ENCODE peak calls at places on chromosomes 12 and 14, in eight cellular contexts. O is Peyer's patch, X is stomach, K is HCT116, S is endothelial cell of umbilical vein, R is IMR-90, N is A549, D is ovary. U is an unnamed sample.

GRCh38 chr12:94304566-94305061 is 155.1 kb downstream of the CEP83 start:
- DNase-seq in O (no peak), X (no peak), K (no peak), S (no peak), R (peak; percentile 66), N (no peak), D (no peak), U (no peak)

GRCh38 chr14:89616425-89617141 is 199.6 kb upstream of the FOXN3 start:
- DNase-seq in O (no peak), X (no peak), K (no peak), S (peak; percentile 28), R (peak; percentile 39), N (no peak), D (no peak), U (no peak)

GRCh38 chr14:50023671-50024490 is 92.5 kb downstream of the VCPKMT start:
- DNase-seq in O (no peak), X (no peak), K (no peak), S (no peak), R (peak; percentile 89), N (peak; percentile 34), D (no peak), U (no peak)

GRCh38 chr12:75854681-75855309 is 176.8 kb downstream of the PHLDA1 start:
- DNase-seq in O (no peak), X (no peak), K (no peak), S (no peak), R (peak; percentile 35), N (no peak), D (no peak), U (no peak)

GRCh38 chr12:92059976-92060375 is 85.7 kb downstream of the BTG1 start:
- DNase-seq in O (no peak), X (no peak), K (no peak), S (no peak), R (peak; percentile 82), N (no peak), D (no peak), U (no peak)

GRCh38 chr14:51873221-51873893 is 12.9 kb downstream of the GNG2 start:
- DNase-seq in O (no peak), X (no peak), K (peak; percentile 24), S (peak; percentile 87), R (peak; percentile 98), N (peak; percentile 86), D (no peak), U (no peak)

GRCh38 chr12:95548056-95548538 is 3.2 kb downstream of the USP44 start:
- DNase-seq in O (peak; percentile 54), X (peak; percentile 29), K (no peak), S (peak; percentile 32), R (no peak), N (no peak), D (peak; percentile 37), U (peak; percentile 34)

GRCh38 chr14:105879503-105879866 is 353.1 kb downstream of the TMEM121 start:
- DNase-seq in O (no peak), X (peak; percentile 21), K (no peak), S (no peak), R (no peak), N (no peak), D (no peak), U (no peak)

GRCh38 chr12:109777544-109777943 is 55.7 kb downstream of the TRPV4 start:
- DNase-seq in O (peak; percentile 20), X (no peak), K (no peak), S (peak; percentile 14), R (peak; percentile 10), N (peak; percentile 66), D (no peak), U (peak; percentile 25)

GRCh38 chr12:115599251-115599811 is 678.2 kb downstream of the MED13L start:
- DNase-seq in O (no peak), X (no peak), K (no peak), S (no peak), R (no peak), N (no peak), D (no peak), U (peak; percentile 8)

GRCh38 chr12:95207407-95207806 is 9.9 kb downstream of the FGD6 start:
- DNase-seq in O (no peak), X (no peak), K (no peak), S (no peak), R (no peak), N (no peak), D (no peak), U (no peak)

GRCh38 chr12:121794532-121795028 is 1.1 kb upstream of the RHOF start:
- DNase-seq in O (no peak), X (no peak), K (no peak), S (no peak), R (no peak), N (no peak), D (peak; percentile 59), U (peak; percentile 46)

GRCh38 chr14:102898776-102899515 is 23.5 kb upstream of the AMN start:
- DNase-seq in O (no peak), X (no peak), K (no peak), S (no peak), R (no peak), N (no peak), D (no peak), U (peak; percentile 32)

GRCh38 chr12:107565551-107565950 is 120.0 kb upstream of the PWP1 start:
- DNase-seq in O (no peak), X (no peak), K (no peak), S (no peak), R (no peak), N (no peak), D (no peak), U (no peak)

GRCh38 chr12:12521044-12521485 is 41.6 kb downstream of the DUSP16 start:
- DNase-seq in O (no peak), X (no peak), K (no peak), S (no peak), R (no peak), N (no peak), D (no peak), U (no peak)
- H3K4me1 ChIP-seq in O (no peaks in the 10 kb centered on the region), X (peaks cover 8% of the 10 kb centered on the region), K (no peaks in the 10 kb centered on the region), S (no peaks in the 10 kb centered on the region), R (peaks cover 3% of the 10 kb centered on the region), N (peaks cover 28% of the 10 kb centered on the region), D (no peaks in the 10 kb centered on the region), U (no peaks in the 10 kb centered on the region)

GRCh38 chr12:120951-121350 is 54.4 kb downstream of the IQSEC3 start:
- DNase-seq in O (no peak), X (no peak), K (no peak), S (no peak), R (no peak), N (no peak), D (no peak), U (no peak)
- TF ChIP-seq POLR2A in O (no peak), X (no peak), K (no peak), S (no peak), R (no peak), N (no peak), D (no peak), U (no peak)

GRCh38 chr12:71763682-71764379 is 9.2 kb downstream of the RAB21 start:
- DNase-seq in O (no peak), X (no peak), K (no peak), S (no peak), R (no peak), N (no peak), D (no peak), U (no peak)
- H3K4me1 ChIP-seq in O (no peaks in the 10 kb centered on the region), X (peaks cover 3% of the 10 kb centered on the region), K (no peaks in the 10 kb centered on the region), S (no peaks in the 10 kb centered on the region), R (no peaks in the 10 kb centered on the region), N (no peaks in the 10 kb centered on the region), D (no peaks in the 10 kb centered on the region), U (peaks cover 23% of the 10 kb centered on the region)

DNA sequence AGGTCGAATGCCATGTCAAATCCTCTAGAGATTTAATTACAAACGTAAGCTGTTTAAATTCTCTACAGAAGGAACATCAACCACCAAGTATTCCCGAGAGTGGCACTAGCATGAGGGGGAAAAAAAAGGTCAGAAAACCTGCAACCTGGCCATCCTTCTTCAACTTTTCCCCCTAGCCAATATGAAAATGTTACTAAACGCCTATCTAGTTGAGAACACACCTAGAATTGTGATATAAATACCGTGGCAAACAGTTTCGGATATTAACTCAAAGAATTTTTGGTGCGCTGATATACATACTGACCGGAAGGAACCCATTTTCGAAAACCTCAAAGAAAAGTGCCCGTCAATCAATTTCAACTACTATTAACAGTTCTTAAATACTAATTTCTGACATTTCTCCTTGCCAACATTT is 1.8 kb downstream of the HNRNPC start:
- DNase-seq in O (no peak), X (no peak), K (no peak), S (peak; percentile 21), R (no peak), N (no peak), D (no peak), U (no peak)
- TF ChIP-seq POLR2A in O (no peak), X (no peak), K (no peak), S (no peak), R (no peak), N (no peak), D (no peak), U (no peak)

GRCh38 chr14:67129768-67130167 is 59.5 kb upstream of the GARIN2 start:
- DNase-seq in O (no peak), X (no peak), K (no peak), S (no peak), R (no peak), N (no peak), D (no peak), U (no peak)
- H3K4me1 ChIP-seq in O (no peaks in the 10 kb centered on the region), X (no peaks in the 10 kb centered on the region), K (no peaks in the 10 kb centered on the region), S (no peaks in the 10 kb centered on the region), R (no peaks in the 10 kb centered on the region), N (peaks cover 3% of the 10 kb centered on the region), D (no peaks in the 10 kb centered on the region), U (peaks cover 4% of the 10 kb centered on the region)

GRCh38 chr12:12714276-12715001 is 2.7 kb upstream of the CDKN1B start:
- DNase-seq in O (peak; percentile 67), X (peak; percentile 54), K (no peak), S (peak; percentile 80), R (peak; percentile 45), N (peak; percentile 68), D (peak; percentile 50), U (peak; percentile 77)
- TF ChIP-seq POLR2A in O (peak; percentile 68), X (peak; percentile 38), K (no peak), S (no peak), R (no peak), N (no peak), D (peak; percentile 44), U (peak; percentile 81)

GRCh38 chr14:61563880-61564622 is 131.3 kb upstream of the HIF1A start:
- DNase-seq in O (no peak), X (no peak), K (no peak), S (no peak), R (no peak), N (no peak), D (no peak), U (no peak)
- H3K4me1 ChIP-seq in O (peaks cover 2% of the 10 kb centered on the region), X (peaks cover 52% of the 10 kb centered on the region), K (peaks cover 93% of the 10 kb centered on the region), S (peaks cover 58% of the 10 kb centered on the region), R (peaks cover 69% of the 10 kb centered on the region), N (peaks cover 80% of the 10 kb centered on the region), D (peaks cover 14% of the 10 kb centered on the region), U (peaks cover 15% of the 10 kb centered on the region)

DNA sequence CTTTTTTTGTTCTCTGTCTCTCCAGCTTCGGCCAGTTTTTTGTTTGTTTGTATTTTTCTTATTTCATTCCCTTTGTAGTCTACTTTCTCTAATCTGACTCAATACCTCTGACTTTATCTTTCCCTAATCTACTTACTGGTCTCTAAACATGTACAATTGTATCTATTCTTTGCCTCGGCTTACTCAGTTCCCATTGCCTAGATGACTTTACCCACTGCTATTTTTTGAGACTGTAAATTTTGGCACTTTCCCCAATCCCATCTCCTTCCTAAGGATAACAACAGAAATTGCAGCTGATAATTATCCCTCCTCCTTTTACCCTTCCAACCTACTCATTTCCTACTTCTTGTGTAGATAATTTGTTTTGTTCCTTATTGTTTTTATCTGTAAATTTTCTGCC is 511.1 kb downstream of the RPL10L start:
- DNase-seq in O (no peak), X (no peak), K (no peak), S (peak; percentile 84), R (no peak), N (no peak), D (no peak), U (no peak)
- TF ChIP-seq POLR2A in O (no peak), X (no peak), K (no peak), S (no peak), R (no peak), N (no peak), D (no peak), U (no peak)

U was measured in transverse colon.